ENCODE peak calls at places on chromosomes 2 and 18, in eight cellular contexts. V is lung microvascular endothelial cell, C is HTR-8/SVneo, I is HT1080, J is midbrain, Q is aorta, A is A549, L is transverse colon. U is an unnamed sample.

GRCh38 chr2:236638707-236639106 is 69.1 kb downstream of the ACKR3 start:
- DNase-seq in A (no peak), J (no peak), C (no peak), L (no peak), Q (peak; percentile 14), V (no peak), I (no peak), U (no peak)

GRCh38 chr2:197311521-197312033 is 997 bp upstream of the ANKRD44 start:
- DNase-seq in J (no peak), A (no peak), L (no peak), V (no peak), I (peak; percentile 21), Q (no peak), C (no peak), U (no peak)

GRCh38 chr2:11582526-11583202 is 48.8 kb downstream of the GREB1 start:
- DNase-seq in A (peak; percentile 78), C (peak; percentile 63), V (peak; percentile 76), L (peak; percentile 58), I (peak; percentile 42), J (peak; percentile 54), Q (no peak), U (peak; percentile 10)

GRCh38 chr2:23700627-23701026 is 226.3 kb downstream of the ATAD2B start:
- DNase-seq in C (no peak), V (no peak), A (no peak), L (no peak), I (no peak), Q (peak; percentile 14), J (no peak), U (no peak)

GRCh38 chr2:9288233-9288632 is 81.6 kb downstream of the ASAP2 start:
- DNase-seq in I (peak; percentile 94), Q (no peak), J (no peak), C (no peak), L (no peak), V (no peak), A (peak; percentile 43), U (no peak)

GRCh38 chr18:9437049-9437448 is 38.3 kb upstream of the RALBP1 start:
- DNase-seq in A (no peak), C (no peak), J (no peak), L (no peak), V (peak; percentile 38), I (no peak), Q (no peak), U (no peak)

GRCh38 chr2:71067567-71068217 is 756 bp upstream of the NAGK start:
- DNase-seq in L (no peak), I (no peak), A (no peak), C (no peak), Q (no peak), J (no peak), V (no peak), U (no peak)

GRCh38 chr2:105545731-105546622 is 147.1 kb upstream of the FHL2 start:
- DNase-seq in C (peak; percentile 71), V (peak; percentile 77), L (peak; percentile 76), I (peak; percentile 51), J (peak; percentile 28), Q (peak; percentile 70), A (peak; percentile 68), U (peak; percentile 78)

GRCh38 chr18:7514796-7515440 is 52.2 kb upstream of the PTPRM start:
- DNase-seq in V (no peak), Q (no peak), A (no peak), C (no peak), I (peak; percentile 32), L (no peak), J (no peak), U (no peak)

GRCh38 chr2:235149240-235149641 is 197.4 kb downstream of the SH3BP4 start:
- DNase-seq in J (peak; percentile 84), C (no peak), V (no peak), Q (no peak), A (no peak), I (peak; percentile 63), L (no peak), U (no peak)

GRCh38 chr2:239991689-239992314 is 33.3 kb downstream of the NDUFA10 start:
- DNase-seq in L (no peak), I (peak; percentile 34), C (peak; percentile 45), A (peak; percentile 60), Q (no peak), V (peak; percentile 83), J (peak; percentile 69), U (peak; percentile 65)

GRCh38 chr18:42807852-42808251 is 307.6 kb downstream of the RIT2 start:
- DNase-seq in V (no peak), A (no peak), Q (no peak), I (no peak), L (no peak), J (peak; percentile 10), C (no peak), U (peak; percentile 23)

GRCh38 chr2:179410552-179411356 is 146.1 kb upstream of the SESTD1 start:
- DNase-seq in Q (no peak), L (peak; percentile 16), C (peak; percentile 38), A (peak; percentile 62), J (peak; percentile 76), V (peak; percentile 73), I (peak; percentile 38), U (peak; percentile 58)

GRCh38 chr18:24054130-24054529 is 39.6 kb downstream of the TTC39C start:
- DNase-seq in A (no peak), J (peak; percentile 22), L (no peak), I (peak; percentile 76), C (no peak), V (no peak), Q (no peak), U (no peak)

U was measured in cerebellum.